ENCODE peak calls at places on chromosomes 6 and 20, in ten cellular contexts. One of them, this sample, is unnamed.

GRCh38 chr20:25076731-25077609 is 5.0 kb downstream of the VSX1 start:
- DNase-seq in activated naive CD4-positive, alpha-beta T cell: no peak
- DNase-seq in memory B cell: no peak
- DNase-seq in GM18507: no peak
- DNase-seq in glutamatergic neuron: no peak
- DNase-seq in MCF 10A: peak
- DNase-seq in foreskin melanocyte: no peak
- DNase-seq in stimulated activated effector memory CD8-positive, alpha-beta T cell treated with anti-CD3 and anti-CD28 coated beads, Interleukin-12 subunit alpha, Interleukin-12 subunit beta, amount 100 ng/mL, for 72 hours: no peak
- DNase-seq in WTC11: no peak
- DNase-seq in right lobe of liver: no peak
- DNase-seq in this sample: peak

GRCh38 chr6:35497571-35498406 is 910 bp upstream of the TEAD3 start:
- DNase-seq in activated naive CD4-positive, alpha-beta T cell: no peak
- DNase-seq in memory B cell: peak
- DNase-seq in GM18507: peak
- DNase-seq in glutamatergic neuron: peak
- DNase-seq in MCF 10A: peak
- DNase-seq in foreskin melanocyte: peak
- DNase-seq in stimulated activated effector memory CD8-positive, alpha-beta T cell treated with anti-CD3 and anti-CD28 coated beads, Interleukin-12 subunit alpha, Interleukin-12 subunit beta, amount 100 ng/mL, for 72 hours: no peak
- DNase-seq in WTC11: peak
- DNase-seq in right lobe of liver: no peak
- DNase-seq in this sample: peak

GRCh38 chr6:1247058-1247457 is 64.8 kb upstream of the FOXQ1 start:
- DNase-seq in activated naive CD4-positive, alpha-beta T cell: no peak
- DNase-seq in memory B cell: no peak
- DNase-seq in GM18507: no peak
- DNase-seq in glutamatergic neuron: no peak
- DNase-seq in MCF 10A: no peak
- DNase-seq in foreskin melanocyte: no peak
- DNase-seq in stimulated activated effector memory CD8-positive, alpha-beta T cell treated with anti-CD3 and anti-CD28 coated beads, Interleukin-12 subunit alpha, Interleukin-12 subunit beta, amount 100 ng/mL, for 72 hours: no peak
- DNase-seq in WTC11: no peak
- DNase-seq in right lobe of liver: no peak
- DNase-seq in this sample: no peak

GRCh38 chr6:148445620-148446019 is 103.0 kb downstream of the SASH1 start:
- DNase-seq in activated naive CD4-positive, alpha-beta T cell: no peak
- DNase-seq in memory B cell: no peak
- DNase-seq in GM18507: no peak
- DNase-seq in glutamatergic neuron: no peak
- DNase-seq in MCF 10A: peak
- DNase-seq in foreskin melanocyte: no peak
- DNase-seq in stimulated activated effector memory CD8-positive, alpha-beta T cell treated with anti-CD3 and anti-CD28 coated beads, Interleukin-12 subunit alpha, Interleukin-12 subunit beta, amount 100 ng/mL, for 72 hours: no peak
- DNase-seq in WTC11: no peak
- DNase-seq in right lobe of liver: no peak
- DNase-seq in this sample: peak

GRCh38 chr6:143224516-143224915 is 163.8 kb downstream of the AIG1 start:
- DNase-seq in activated naive CD4-positive, alpha-beta T cell: no peak
- DNase-seq in memory B cell: no peak
- DNase-seq in GM18507: no peak
- DNase-seq in glutamatergic neuron: no peak
- DNase-seq in MCF 10A: no peak
- DNase-seq in foreskin melanocyte: peak
- DNase-seq in stimulated activated effector memory CD8-positive, alpha-beta T cell treated with anti-CD3 and anti-CD28 coated beads, Interleukin-12 subunit alpha, Interleukin-12 subunit beta, amount 100 ng/mL, for 72 hours: no peak
- DNase-seq in WTC11: no peak
- DNase-seq in right lobe of liver: no peak
- DNase-seq in this sample: peak

GRCh38 chr6:104187616-104188015 is 672.1 kb downstream of the HACE1 start:
- DNase-seq in activated naive CD4-positive, alpha-beta T cell: no peak
- DNase-seq in memory B cell: no peak
- DNase-seq in GM18507: no peak
- DNase-seq in glutamatergic neuron: no peak
- DNase-seq in MCF 10A: no peak
- DNase-seq in foreskin melanocyte: no peak
- DNase-seq in stimulated activated effector memory CD8-positive, alpha-beta T cell treated with anti-CD3 and anti-CD28 coated beads, Interleukin-12 subunit alpha, Interleukin-12 subunit beta, amount 100 ng/mL, for 72 hours: no peak
- DNase-seq in WTC11: no peak
- DNase-seq in right lobe of liver: no peak
- DNase-seq in this sample: no peak

GRCh38 chr6:89505847-89506246 is 72.9 kb downstream of the ANKRD6 start:
- DNase-seq in activated naive CD4-positive, alpha-beta T cell: no peak
- DNase-seq in memory B cell: no peak
- DNase-seq in GM18507: no peak
- DNase-seq in glutamatergic neuron: no peak
- DNase-seq in MCF 10A: no peak
- DNase-seq in foreskin melanocyte: no peak
- DNase-seq in stimulated activated effector memory CD8-positive, alpha-beta T cell treated with anti-CD3 and anti-CD28 coated beads, Interleukin-12 subunit alpha, Interleukin-12 subunit beta, amount 100 ng/mL, for 72 hours: no peak
- DNase-seq in WTC11: no peak
- DNase-seq in right lobe of liver: no peak
- DNase-seq in this sample: no peak

GRCh38 chr6:19153270-19153980 is 683.7 kb upstream of the ID4 start:
- DNase-seq in activated naive CD4-positive, alpha-beta T cell: no peak
- DNase-seq in memory B cell: no peak
- DNase-seq in GM18507: no peak
- DNase-seq in glutamatergic neuron: no peak
- DNase-seq in MCF 10A: no peak
- DNase-seq in foreskin melanocyte: peak
- DNase-seq in stimulated activated effector memory CD8-positive, alpha-beta T cell treated with anti-CD3 and anti-CD28 coated beads, Interleukin-12 subunit alpha, Interleukin-12 subunit beta, amount 100 ng/mL, for 72 hours: no peak
- DNase-seq in WTC11: no peak
- DNase-seq in right lobe of liver: no peak
- DNase-seq in this sample: peak

GRCh38 chr6:141103246-141103645 is 1029.5 kb upstream of the GJE1 start:
- DNase-seq in activated naive CD4-positive, alpha-beta T cell: no peak
- DNase-seq in memory B cell: no peak
- DNase-seq in GM18507: no peak
- DNase-seq in glutamatergic neuron: no peak
- DNase-seq in MCF 10A: peak
- DNase-seq in foreskin melanocyte: peak
- DNase-seq in stimulated activated effector memory CD8-positive, alpha-beta T cell treated with anti-CD3 and anti-CD28 coated beads, Interleukin-12 subunit alpha, Interleukin-12 subunit beta, amount 100 ng/mL, for 72 hours: no peak
- DNase-seq in WTC11: no peak
- DNase-seq in right lobe of liver: no peak
- DNase-seq in this sample: peak